ENCODE peak calls at places on chromosomes 5 and 9, in six cellular contexts. R is HT1080, U is activated T-cell treated with anti-CD3 and anti-CD28 coated beads for 1 hour, O is NCI-H146, I is NCI-H1694, N is kidney tubule cell. S is an unnamed sample.

GRCh38 chr9:16039103-16039987 is 486.5 kb downstream of the CCDC171 start:
- DNase-seq in R (peak), U (no peak), O (peak), I (no peak), N (peak), S (no peak)

GRCh38 chr9:127809562-127810377 is 7.1 kb downstream of the FPGS start:
- DNase-seq in R (no peak), U (no peak), O (no peak), I (no peak), N (peak), S (no peak)

GRCh38 chr9:89883401-89884341 is 278.9 kb downstream of the GADD45G start:
- DNase-seq in R (no peak), U (no peak), O (no peak), I (no peak), N (no peak), S (no peak)

GRCh38 chr5:444226-444625 is 1.2 kb downstream of the EXOC3 start:
- DNase-seq in R (no peak), U (no peak), O (no peak), I (no peak), N (no peak), S (no peak)

GRCh38 chr9:134217431-134218210 is 53.3 kb upstream of the RNU6ATAC start:
- DNase-seq in R (no peak), U (no peak), O (peak), I (no peak), N (no peak), S (no peak)

GRCh38 chr5:168851902-168852321 is 272.7 kb upstream of the PANK3 start:
- DNase-seq in R (peak), U (no peak), O (no peak), I (no peak), N (peak), S (no peak)

GRCh38 chr5:95808686-95809413 is 13.7 kb downstream of the GLRX start:
- DNase-seq in R (no peak), U (peak), O (no peak), I (no peak), N (no peak), S (no peak)

GRCh38 chr9:137407590-137408300 is 15.2 kb downstream of the EXD3 start:
- DNase-seq in R (no peak), U (no peak), O (no peak), I (no peak), N (no peak), S (no peak)

GRCh38 chr5:172858511-172858989 is 24.5 kb downstream of the ERGIC1 start:
- DNase-seq in R (no peak), U (no peak), O (no peak), I (no peak), N (no peak), S (no peak)

GRCh38 chr9:110357510-110357909 is 19.8 kb upstream of the TXNDC8 start:
- DNase-seq in R (no peak), U (no peak), O (no peak), I (no peak), N (no peak), S (no peak)

GRCh38 chr5:120464627-120465280 is 654 bp downstream of the PRR16 start:
- DNase-seq in R (peak), U (no peak), O (no peak), I (no peak), N (no peak), S (no peak)

GRCh38 chr9:127545196-127546124 is 66.6 kb upstream of the STXBP1 start:
- DNase-seq in R (peak), U (no peak), O (peak), I (no peak), N (peak), S (peak)

GRCh38 chr9:100739666-100740065 is 161.8 kb downstream of the CAVIN4 start:
- DNase-seq in R (no peak), U (no peak), O (no peak), I (no peak), N (peak), S (no peak)

GRCh38 chr9:2066312-2067273 is 51.4 kb downstream of the SMARCA2 start:
- DNase-seq in R (no peak), U (no peak), O (peak), I (no peak), N (peak), S (peak)

S was measured in COR-L47.